ENCODE peak calls at places on chromosomes 16 and 17, in nine cellular contexts. B is colonic mucosa, J is heart right ventricle, U is GM13977, M is activated B cell treated with CpG ODN at 0.5 μM for 24 hours, Y is heart left ventricle, T is Peyer's patch, R is cardiac muscle cell, H is choroid plexus epithelial cell. I is an unnamed sample.

GRCh38 chr16:49856741-49857330 is 924 bp upstream of the ZNF423 start:
- DNase-seq in B (peak), J (peak), U (peak), M (peak), Y (peak), T (no peak), R (peak), H (peak), I (peak)

GRCh38 chr17:68346448-68346847 is 55.2 kb downstream of the ARSG start:
- DNase-seq in B (peak), J (peak), U (peak), M (peak), Y (peak), T (peak), R (no peak), H (no peak), I (no peak)

GRCh38 chr16:3727806-3728381 is 10.6 kb upstream of the TRAP1 start:
- DNase-seq in B (no peak), J (no peak), U (no peak), M (no peak), Y (no peak), T (no peak), R (no peak), H (no peak), I (no peak)

GRCh38 chr16:11377156-11377555 is 31.9 kb downstream of the RMI2 start:
- DNase-seq in B (no peak), J (no peak), U (no peak), M (no peak), Y (no peak), T (no peak), R (no peak), H (no peak), I (no peak)

GRCh38 chr17:58565389-58566311 is 51.2 kb upstream of the MTMR4 start:
- DNase-seq in B (no peak), J (no peak), U (no peak), M (no peak), Y (no peak), T (no peak), R (no peak), H (no peak), I (no peak)

GRCh38 chr16:8510160-8510559 is 80.2 kb downstream of the TMEM114 start:
- DNase-seq in B (no peak), J (no peak), U (no peak), M (no peak), Y (no peak), T (no peak), R (no peak), H (no peak), I (no peak)

GRCh38 chr16:75481475-75481874 is 13.8 kb downstream of the CHST6 start:
- DNase-seq in B (no peak), J (no peak), U (no peak), M (no peak), Y (no peak), T (no peak), R (no peak), H (no peak), I (no peak)

GRCh38 chr17:7307686-7308624 is 527 bp downstream of the EIF5A start:
- DNase-seq in B (peak), J (peak), U (no peak), M (peak), Y (peak), T (no peak), R (peak), H (peak), I (no peak)

GRCh38 chr17:57619061-57619937 is 125.8 kb downstream of the CCDC182 start:
- DNase-seq in B (no peak), J (no peak), U (no peak), M (no peak), Y (no peak), T (no peak), R (peak), H (peak), I (no peak)

GRCh38 chr17:13038931-13039665 is 21.3 kb upstream of the ELAC2 start:
- DNase-seq in B (no peak), J (no peak), U (no peak), M (no peak), Y (no peak), T (no peak), R (no peak), H (no peak), I (no peak)

GRCh38 chr17:72726936-72727335 is 365.6 kb downstream of the SLC39A11 start:
- DNase-seq in B (no peak), J (no peak), U (peak), M (no peak), Y (no peak), T (peak), R (no peak), H (peak), I (no peak)

GRCh38 chr16:84548508-84548907 is 44.0 kb upstream of the MEAK7 start:
- DNase-seq in B (no peak), J (no peak), U (no peak), M (no peak), Y (no peak), T (no peak), R (no peak), H (no peak), I (no peak)

GRCh38 chr17:77462101-77462500 is 321.3 kb downstream of the SEC14L1 start:
- DNase-seq in B (no peak), J (no peak), U (peak), M (no peak), Y (no peak), T (peak), R (no peak), H (no peak), I (no peak)

GRCh38 chr17:78824240-78824639 is 16.4 kb downstream of the USP36 start:
- DNase-seq in B (no peak), J (no peak), U (no peak), M (no peak), Y (no peak), T (no peak), R (no peak), H (no peak), I (no peak)

GRCh38 chr17:75459590-75460267 is 3.3 kb downstream of the TMEM94 start:
- DNase-seq in B (peak), J (no peak), U (no peak), M (no peak), Y (no peak), T (peak), R (no peak), H (no peak), I (no peak)

GRCh38 chr16:86569843-86570447 is 3.3 kb downstream of the FOXC2 start:
- DNase-seq in B (no peak), J (no peak), U (no peak), M (no peak), Y (no peak), T (no peak), R (no peak), H (peak), I (no peak)

GRCh38 chr16:85729452-85729851 is 21.4 kb downstream of the C16orf74 start:
- DNase-seq in B (no peak), J (no peak), U (no peak), M (no peak), Y (no peak), T (no peak), R (no peak), H (no peak), I (no peak)

GRCh38 chr17:8997994-8998628 is 23.2 kb upstream of the NTN1 start:
- DNase-seq in B (peak), J (peak), U (peak), M (peak), Y (peak), T (peak), R (peak), H (peak), I (no peak)

GRCh38 chr16:72910875-72911274 is 137.1 kb downstream of the ZFHX3 start:
- DNase-seq in B (no peak), J (no peak), U (no peak), M (no peak), Y (no peak), T (no peak), R (no peak), H (no peak), I (no peak)

GRCh38 chr17:39450847-39451581 is at the start of gene MED1:
- DNase-seq in B (peak), J (peak), U (peak), M (peak), Y (peak), T (peak), R (peak), H (peak), I (peak)

GRCh38 chr17:15496735-15497134 is 29.3 kb upstream of the CDRT4 start:
- DNase-seq in B (no peak), J (no peak), U (no peak), M (no peak), Y (no peak), T (no peak), R (no peak), H (no peak), I (no peak)

GRCh38 chr17:42050360-42051012 is at the start of gene C17orf113:
- DNase-seq in B (peak), J (peak), U (peak), M (peak), Y (peak), T (peak), R (peak), H (peak), I (no peak)

GRCh38 chr17:67393809-67394418 is 16.8 kb downstream of the PITPNC1 start:
- DNase-seq in B (no peak), J (no peak), U (no peak), M (no peak), Y (no peak), T (no peak), R (no peak), H (no peak), I (no peak)

GRCh38 chr16:87056083-87056482 is 261.1 kb downstream of the C16orf95 start:
- DNase-seq in B (no peak), J (no peak), U (no peak), M (no peak), Y (no peak), T (no peak), R (peak), H (peak), I (no peak)

GRCh38 chr17:58755269-58755576 is 431 bp upstream of the PPM1E start:
- DNase-seq in B (no peak), J (no peak), U (peak), M (no peak), Y (no peak), T (no peak), R (no peak), H (no peak), I (no peak)

GRCh38 chr17:61556224-61557188 is 34.5 kb downstream of the NACA2 start:
- DNase-seq in B (no peak), J (no peak), U (no peak), M (no peak), Y (no peak), T (no peak), R (peak), H (peak), I (no peak)

GRCh38 chr17:38844261-38844757 is 9.2 kb downstream of the RPL23 start:
- DNase-seq in B (no peak), J (no peak), U (no peak), M (no peak), Y (no peak), T (no peak), R (no peak), H (peak), I (no peak)

GRCh38 chr17:76529643-76530488 is 7.6 kb downstream of the CYGB start:
- DNase-seq in B (peak), J (peak), U (no peak), M (no peak), Y (peak), T (no peak), R (peak), H (peak), I (no peak)

GRCh38 chr17:3639981-3640596 is 3.5 kb downstream of the CTNS start:
- DNase-seq in B (no peak), J (no peak), U (no peak), M (no peak), Y (no peak), T (no peak), R (peak), H (peak), I (no peak)

GRCh38 chr17:35238817-35239216 is 4.1 kb upstream of the SLFN5 start:
- DNase-seq in B (no peak), J (no peak), U (no peak), M (no peak), Y (no peak), T (no peak), R (peak), H (peak), I (no peak)

GRCh38 chr17:42361781-42362186 is 26.5 kb downstream of the STAT3 start:
- DNase-seq in B (peak), J (no peak), U (no peak), M (no peak), Y (no peak), T (no peak), R (no peak), H (no peak), I (no peak)

GRCh38 chr17:70137451-70138230 is 31.7 kb upstream of the KCNJ2 start:
- DNase-seq in B (peak), J (no peak), U (peak), M (no peak), Y (peak), T (no peak), R (peak), H (peak), I (no peak)

GRCh38 chr16:4017807-4018206 is 98.4 kb downstream of the ADCY9 start:
- DNase-seq in B (no peak), J (no peak), U (no peak), M (no peak), Y (no peak), T (no peak), R (no peak), H (no peak), I (no peak)

GRCh38 chr17:77185137-77185536 is 44.4 kb downstream of the SEC14L1 start:
- DNase-seq in B (no peak), J (no peak), U (no peak), M (no peak), Y (no peak), T (no peak), R (no peak), H (no peak), I (no peak)

GRCh38 chr17:53749178-53749577 is 73.5 kb upstream of the KIF2B start:
- DNase-seq in B (no peak), J (no peak), U (no peak), M (no peak), Y (no peak), T (no peak), R (peak), H (no peak), I (no peak)

GRCh38 chr17:6456914-6457687 is 12.8 kb downstream of the PIMREG start:
- DNase-seq in B (peak), J (peak), U (no peak), M (no peak), Y (no peak), T (no peak), R (peak), H (peak), I (no peak)

GRCh38 chr17:62668091-62668804 is 40.8 kb downstream of the MRC2 start:
- DNase-seq in B (no peak), J (no peak), U (no peak), M (no peak), Y (no peak), T (no peak), R (no peak), H (no peak), I (no peak)
- TF ChIP-seq CTCF in B (no peak), J (no peak), U (no peak), M (no peak), Y (no peak), T (no peak), R (no peak), H (no peak), I (no peak)

GRCh38 chr17:20009052-20009301 is 182 bp upstream of the SPECC1 start:
- DNase-seq in B (no peak), J (no peak), U (no peak), M (no peak), Y (no peak), T (no peak), R (peak), H (no peak), I (no peak)

GRCh38 chr17:20010886-20011402 is 1.8 kb downstream of the SPECC1 start:
- DNase-seq in B (no peak), J (no peak), U (no peak), M (no peak), Y (no peak), T (no peak), R (no peak), H (no peak), I (no peak)

GRCh38 chr17:20010099-20010863 is 1.1 kb downstream of the SPECC1 start:
- DNase-seq in B (peak), J (peak), U (no peak), M (no peak), Y (peak), T (no peak), R (peak), H (peak), I (no peak)

GRCh38 chr17:20008242-20009051 is 712 bp upstream of the SPECC1 start:
- DNase-seq in B (peak), J (peak), U (no peak), M (peak), Y (peak), T (peak), R (no peak), H (no peak), I (no peak)

GRCh38 chr17:20009302-20010098 is at the start of gene SPECC1:
- DNase-seq in B (peak), J (peak), U (peak), M (peak), Y (peak), T (peak), R (no peak), H (peak), I (peak)
- TF ChIP-seq CTCF in B (peak), J (peak), U (peak), M (peak), Y (peak), T (peak), R (no peak), H (peak), I (peak)

GRCh38 chr17:17120294-17120693 is 78.0 kb downstream of the MPRIP start:
- DNase-seq in B (no peak), J (no peak), U (no peak), M (no peak), Y (no peak), T (no peak), R (no peak), H (no peak), I (no peak)
- TF ChIP-seq CTCF in B (no peak), J (no peak), U (no peak), M (no peak), Y (no peak), T (no peak), R (no peak), H (no peak), I (no peak)

GRCh38 chr17:82527893-82528292 is 8.4 kb downstream of the FOXK2 start:
- DNase-seq in B (no peak), J (no peak), U (no peak), M (no peak), Y (no peak), T (no peak), R (no peak), H (no peak), I (no peak)

GRCh38 chr17:82531431-82531881 is 11.9 kb downstream of the FOXK2 start:
- DNase-seq in B (no peak), J (no peak), U (no peak), M (no peak), Y (no peak), T (no peak), R (peak), H (peak), I (no peak)

GRCh38 chr17:82529914-82530300 is 10.4 kb downstream of the FOXK2 start:
- DNase-seq in B (no peak), J (no peak), U (no peak), M (no peak), Y (no peak), T (no peak), R (no peak), H (no peak), I (no peak)

GRCh38 chr17:82525712-82526111 is 6.2 kb downstream of the FOXK2 start:
- DNase-seq in B (no peak), J (no peak), U (no peak), M (no peak), Y (no peak), T (no peak), R (no peak), H (no peak), I (no peak)

DNA sequence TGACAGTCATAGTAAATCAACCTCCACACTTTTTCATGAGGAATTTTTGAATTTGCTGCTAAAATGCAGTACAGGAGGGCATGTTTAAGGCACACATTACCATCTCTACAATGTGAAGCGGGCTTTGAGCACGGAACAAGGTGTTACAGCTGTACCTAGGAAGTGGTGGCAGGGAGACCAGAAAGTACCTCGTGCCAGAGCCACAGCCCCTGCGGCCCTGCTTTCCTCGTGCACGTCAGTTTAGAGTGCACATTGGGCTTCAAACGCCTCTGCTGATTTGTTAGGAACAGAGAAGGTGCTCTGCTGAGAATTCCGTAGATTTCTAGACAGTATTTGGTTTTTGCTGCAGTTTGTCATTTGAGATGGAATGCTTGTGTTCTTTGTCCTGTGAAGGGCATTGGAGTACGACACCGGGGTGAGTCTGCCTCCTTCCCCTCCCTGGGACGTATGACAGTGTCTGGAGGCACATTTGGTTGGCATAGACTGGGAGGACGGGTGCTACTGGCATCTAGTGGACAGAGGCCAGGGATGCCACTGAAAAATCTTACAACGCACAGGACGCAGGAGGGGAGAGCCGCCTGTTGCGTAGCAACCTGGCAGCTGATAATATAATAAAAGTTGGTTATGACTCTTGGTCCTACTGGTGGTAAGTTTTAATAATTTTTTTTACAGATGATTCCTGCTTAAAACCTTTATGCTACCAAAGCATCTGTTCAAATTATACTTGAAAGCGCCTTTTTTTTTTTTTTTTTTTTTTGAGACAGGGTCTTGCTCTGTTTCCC is 9.1 kb downstream of the FOXK2 start:
- DNase-seq in B (peak), J (peak), U (no peak), M (no peak), Y (peak), T (no peak), R (peak), H (no peak), I (no peak)
- TF ChIP-seq CTCF in B (peak), J (peak), U (peak), M (no peak), Y (peak), T (peak), R (no peak), H (peak), I (peak)

GRCh38 chr17:28580925-28581324 is 4.2 kb upstream of the ALDOC start:
- DNase-seq in B (no peak), J (no peak), U (no peak), M (no peak), Y (no peak), T (no peak), R (no peak), H (no peak), I (no peak)
- TF ChIP-seq CTCF in B (no peak), J (no peak), U (no peak), M (no peak), Y (no peak), T (no peak), R (no peak), H (no peak), I (no peak)

GRCh38 chr17:37358830-37359681 is 16.7 kb upstream of the C17orf78 start:
- DNase-seq in B (peak), J (peak), U (peak), M (peak), Y (peak), T (peak), R (peak), H (peak), I (peak)
- TF ChIP-seq CTCF in B (peak), J (peak), U (peak), M (no peak), Y (peak), T (peak), R (no peak), H (no peak), I (peak)

DNA sequence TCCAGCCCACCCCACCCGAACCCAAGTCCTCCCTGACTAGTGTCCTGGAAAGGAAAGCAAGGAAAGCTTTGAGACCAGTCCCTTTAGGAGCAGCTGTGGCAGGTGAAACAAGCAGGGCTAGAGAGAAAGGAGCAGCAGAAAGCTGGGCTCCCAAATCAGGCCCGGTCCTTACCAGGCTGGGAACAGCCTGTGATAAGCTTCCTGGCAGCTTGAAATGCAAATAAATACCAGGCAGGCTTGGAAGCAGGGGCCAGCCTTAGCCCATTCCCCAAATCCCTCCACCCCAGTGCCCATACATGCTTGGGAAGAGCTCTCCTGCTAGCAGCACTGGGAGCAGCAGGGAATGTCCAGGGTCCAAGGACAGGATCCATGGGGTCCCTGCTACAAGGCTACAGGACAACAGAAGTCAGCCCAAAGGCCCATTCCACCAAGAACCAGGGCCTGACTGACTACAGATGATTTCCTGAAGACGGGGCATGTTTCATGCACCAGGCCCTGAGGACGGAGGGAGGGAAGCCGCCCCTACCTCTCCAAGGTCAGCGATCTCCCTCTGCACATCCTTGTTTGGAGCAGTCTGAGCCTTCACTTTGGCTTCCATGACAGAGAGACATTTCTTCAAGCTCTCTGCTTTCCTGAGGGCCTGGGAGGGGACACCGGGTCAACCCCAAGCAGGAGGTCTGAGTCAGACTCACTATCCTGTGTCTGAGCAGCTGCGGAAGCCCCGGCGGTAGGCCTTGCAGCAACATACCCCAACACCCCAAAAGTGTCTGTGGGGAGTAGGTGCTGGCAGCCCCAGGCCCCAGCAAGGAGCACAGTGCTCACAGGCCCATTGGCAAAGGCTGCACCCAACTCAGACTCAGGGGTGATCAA is 2.6 kb upstream of the EXOSC6 start:
- DNase-seq in B (no peak), J (no peak), U (no peak), M (no peak), Y (no peak), T (no peak), R (no peak), H (peak), I (no peak)
- TF ChIP-seq CTCF in B (no peak), J (no peak), U (no peak), M (no peak), Y (no peak), T (no peak), R (no peak), H (no peak), I (peak)

I was measured in type B pancreatic cell.